ENCODE peak calls at places on chromosomes 13 and 19, in six cellular contexts. C is fibroblast of lung, F is breast epithelium, B is tibial artery, L is IMR-90, M is DND-41. Q is an unnamed sample.

GRCh38 chr13:45875951-45876350 is 24.4 kb upstream of the SIAH3 start:
- DNase-seq in C (no peak), F (no peak), B (no peak), L (no peak), M (no peak), Q (no peak)

GRCh38 chr13:33633701-33634525 is 184.0 kb upstream of the RFC3 start:
- DNase-seq in C (no peak), F (no peak), B (no peak), L (peak; percentile 40), M (no peak), Q (no peak)

GRCh38 chr13:29799041-29799440 is 51.4 kb downstream of the UBL3 start:
- DNase-seq in C (no peak), F (no peak), B (no peak), L (no peak), M (no peak), Q (no peak)

GRCh38 chr13:110944121-110944967 is 29.5 kb upstream of the ANKRD10 start:
- DNase-seq in C (peak; percentile 80), F (no peak), B (no peak), L (peak; percentile 69), M (peak; percentile 42), Q (no peak)

GRCh38 chr19:42032428-42032827 is 37.6 kb downstream of the GRIK5 start:
- DNase-seq in C (peak; percentile 16), F (no peak), B (no peak), L (no peak), M (no peak), Q (no peak)

GRCh38 chr13:20141238-20142018 is 19.4 kb downstream of the GJA3 start:
- DNase-seq in C (no peak), F (no peak), B (no peak), L (no peak), M (no peak), Q (no peak)

GRCh38 chr13:64753606-64754005 is 2476.5 kb downstream of the PCDH9 start:
- DNase-seq in C (peak; percentile 44), F (no peak), B (no peak), L (peak; percentile 51), M (no peak), Q (no peak)

GRCh38 chr19:31955061-31955460 is 390.3 kb upstream of the ZNF507 start:
- DNase-seq in C (no peak), F (no peak), B (no peak), L (no peak), M (no peak), Q (no peak)

GRCh38 chr13:39571502-39572092 is 31.4 kb downstream of the LHFPL6 start:
- DNase-seq in C (no peak), F (no peak), B (no peak), L (no peak), M (no peak), Q (no peak)

GRCh38 chr19:29269641-29270040 is 56.7 kb upstream of the UQCRFS1 start:
- DNase-seq in C (no peak), F (no peak), B (no peak), L (no peak), M (no peak), Q (no peak)

GRCh38 chr13:61142506-61142905 is 273.1 kb downstream of the PCDH20 start:
- DNase-seq in C (no peak), F (no peak), B (no peak), L (no peak), M (no peak), Q (no peak)

GRCh38 chr13:39684531-39685137 is 29.2 kb downstream of the COG6 start:
- DNase-seq in C (peak; percentile 77), F (no peak), B (no peak), L (peak; percentile 65), M (no peak), Q (no peak)

GRCh38 chr13:112481458-112481857 is 105.3 kb downstream of the SPACA7 start:
- DNase-seq in C (no peak), F (no peak), B (no peak), L (no peak), M (no peak), Q (no peak)

GRCh38 chr13:42181381-42181953 is 90.5 kb upstream of the AKAP11 start:
- DNase-seq in C (no peak), F (no peak), B (no peak), L (no peak), M (no peak), Q (no peak)

GRCh38 chr19:14954071-14954655 is 12.9 kb downstream of the OR7C2 start:
- DNase-seq in C (no peak), F (no peak), B (no peak), L (no peak), M (peak; percentile 5), Q (no peak)

GRCh38 chr19:8611391-8611883 is 922 bp upstream of the ADAMTS10 start:
- DNase-seq in C (no peak), F (no peak), B (peak; percentile 45), L (no peak), M (peak; percentile 52), Q (no peak)

GRCh38 chr13:38635030-38635429 is 51.8 kb upstream of the FREM2 start:
- DNase-seq in C (no peak), F (no peak), B (no peak), L (no peak), M (no peak), Q (no peak)

GRCh38 chr19:44626067-44626624 is 12.8 kb downstream of the IGSF23 start:
- DNase-seq in C (peak; percentile 86), F (peak; percentile 64), B (no peak), L (peak; percentile 99), M (no peak), Q (no peak)

GRCh38 chr19:38793186-38793585 is 4.2 kb downstream of the LGALS7B start:
- DNase-seq in C (peak; percentile 50), F (no peak), B (no peak), L (peak; percentile 60), M (no peak), Q (no peak)

GRCh38 chr13:64556391-64556790 is 2673.7 kb downstream of the PCDH9 start:
- DNase-seq in C (no peak), F (no peak), B (no peak), L (peak; percentile 2), M (no peak), Q (no peak)

GRCh38 chr13:58949646-58950045 is 1214.1 kb downstream of the DIAPH3 start:
- DNase-seq in C (no peak), F (no peak), B (no peak), L (no peak), M (peak; percentile 6), Q (no peak)

GRCh38 chr19:30799854-30800755 is 427.9 kb downstream of the ZNF536 start:
- DNase-seq in C (no peak), F (no peak), B (peak; percentile 42), L (no peak), M (peak; percentile 6), Q (peak; percentile 6)

GRCh38 chr13:109807345-109807744 is 21.0 kb upstream of the IRS2 start:
- DNase-seq in C (no peak), F (no peak), B (no peak), L (no peak), M (no peak), Q (no peak)

GRCh38 chr19:18475004-18475453 is 37.1 kb upstream of the ISYNA1 start:
- DNase-seq in C (no peak), F (no peak), B (no peak), L (no peak), M (no peak), Q (no peak)

GRCh38 chr19:18475762-18476331 is 37.9 kb upstream of the ISYNA1 start:
- DNase-seq in C (no peak), F (no peak), B (no peak), L (no peak), M (no peak), Q (no peak)

GRCh38 chr19:18473003-18473705 is 35.2 kb upstream of the ISYNA1 start:
- DNase-seq in C (no peak), F (no peak), B (no peak), L (peak; percentile 58), M (no peak), Q (no peak)

GRCh38 chr19:18473706-18474087 is 35.8 kb upstream of the ISYNA1 start:
- DNase-seq in C (no peak), F (no peak), B (no peak), L (no peak), M (no peak), Q (no peak)

DNA sequence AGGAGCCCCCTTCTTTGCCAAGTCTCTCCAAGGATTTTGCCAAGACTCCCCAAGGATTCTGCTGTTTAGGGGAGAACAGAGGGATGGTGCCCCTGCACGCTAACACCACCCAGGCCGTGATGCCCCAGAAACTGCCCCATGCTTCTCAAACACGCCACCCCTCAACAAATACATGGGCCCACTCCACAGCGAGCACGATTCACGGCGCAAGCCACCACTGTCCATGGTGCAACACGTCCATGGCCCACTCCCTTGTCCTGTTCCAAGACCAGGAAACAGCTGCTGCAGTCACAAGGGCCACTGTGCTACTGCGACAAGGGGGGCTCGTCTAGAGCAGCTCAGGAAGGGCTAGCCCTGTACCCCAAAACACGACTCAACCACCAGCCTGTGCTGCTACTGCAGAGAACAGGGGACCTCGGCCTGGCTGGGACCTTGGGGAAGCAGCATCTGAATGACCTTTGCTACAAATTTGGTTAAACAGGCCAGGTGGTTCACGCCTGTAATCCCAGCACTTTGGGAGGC is 36.5 kb upstream of the ISYNA1 start:
- DNase-seq in C (no peak), F (no peak), B (no peak), L (no peak), M (no peak), Q (no peak)
- H3K27ac ChIP-seq in C (no peak overlapping the region), F (no peak overlapping the region), B (no peak overlapping the region), L (no peak overlapping the region), M (no peak overlapping the region), Q (peak overlapping the region; percentile 43)

GRCh38 chr19:57389730-57390598 is at the start of gene ZNF548:
- DNase-seq in C (peak; percentile 100), F (peak; percentile 92), B (peak; percentile 98), L (peak; percentile 100), M (peak; percentile 98), Q (peak; percentile 91)
- TF ChIP-seq CTCF in C (peak; percentile 23), F (peak; percentile 64), B (peak; percentile 29), L (peak; percentile 34), M (peak; percentile 42), Q (no peak)

GRCh38 chr19:10044390-10044789 is 31.1 kb downstream of the RDH8 start:
- DNase-seq in C (no peak), F (no peak), B (no peak), L (no peak), M (no peak), Q (no peak)

GRCh38 chr19:10037809-10038208 is 24.5 kb downstream of the RDH8 start:
- DNase-seq in C (no peak), F (no peak), B (no peak), L (no peak), M (no peak), Q (no peak)

GRCh38 chr19:10045371-10045770 is 32.1 kb downstream of the RDH8 start:
- DNase-seq in C (no peak), F (no peak), B (no peak), L (no peak), M (no peak), Q (no peak)

GRCh38 chr19:10043286-10043927 is 30.1 kb downstream of the RDH8 start:
- DNase-seq in C (peak; percentile 60), F (no peak), B (no peak), L (peak; percentile 33), M (peak; percentile 16), Q (no peak)
- H3K9me3 ChIP-seq in C (peaks cover 3% of the 10 kb centered on the region), F (peaks cover 45% of the 10 kb centered on the region), B (peaks cover 13% of the 10 kb centered on the region), L (peaks cover 55% of the 10 kb centered on the region), M (peaks cover 40% of the 10 kb centered on the region), Q (no peaks in the 10 kb centered on the region)

DNA sequence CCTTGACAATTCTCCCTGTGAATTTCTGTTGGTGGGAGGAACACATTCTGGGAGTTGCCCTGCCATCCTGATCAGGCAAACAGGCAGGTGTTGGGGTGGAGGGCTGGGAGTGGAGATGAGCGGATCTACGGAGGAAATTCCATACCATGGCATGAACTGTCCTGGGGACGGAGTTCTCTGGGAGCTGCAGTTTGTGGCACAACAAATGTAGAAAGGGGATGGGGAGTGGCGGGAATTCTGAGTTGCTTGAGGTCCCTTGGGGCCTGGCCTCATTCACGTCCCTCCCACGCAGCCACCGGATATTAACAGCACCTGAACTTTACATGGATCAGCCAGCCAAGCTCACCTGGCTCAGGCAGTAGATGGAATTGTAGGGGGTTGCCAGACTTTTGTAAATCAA is 70.0 kb downstream of the CHST8 start:
- DNase-seq in C (no peak), F (peak; percentile 34), B (no peak), L (no peak), M (no peak), Q (no peak)
- H3K27ac ChIP-seq in C (no peak overlapping the region), F (no peak overlapping the region), B (no peak overlapping the region), L (no peak overlapping the region), M (no peak overlapping the region), Q (no peak overlapping the region)

Q was measured in CD4-positive, alpha-beta T cell.